ENCODE peak calls at places on chromosomes 1 and 21, in five cellular contexts. One of them, this sample, is unnamed.

GRCh38 chr1:160284220-160284781 is 632 bp downstream of the PEX19 start:
- DNase-seq in fibroblast of lung: peak; percentile 71
- DNase-seq in nephron progenitor cell: no peak
- DNase-seq in GM13976: peak; percentile 32
- DNase-seq in OCI-LY7: peak; percentile 41
- DNase-seq in this sample: no peak

GRCh38 chr1:100552031-100552430 is 14.1 kb downstream of the GPR88 start:
- DNase-seq in OCI-LY7: no peak
- DNase-seq in fibroblast of lung: no peak
- DNase-seq in nephron progenitor cell: no peak
- DNase-seq in GM13976: no peak
- DNase-seq in this sample: no peak

GRCh38 chr1:220991506-220991905 is 112.3 kb downstream of the HLX start:
- DNase-seq in OCI-LY7: no peak
- DNase-seq in fibroblast of lung: no peak
- DNase-seq in GM13976: no peak
- DNase-seq in nephron progenitor cell: no peak
- DNase-seq in this sample: no peak

GRCh38 chr1:152015766-152016165 is 21.0 kb downstream of the S100A11 start:
- DNase-seq in OCI-LY7: no peak
- DNase-seq in nephron progenitor cell: no peak
- DNase-seq in fibroblast of lung: no peak
- DNase-seq in GM13976: no peak
- DNase-seq in this sample: no peak

GRCh38 chr1:169109561-169110134 is 3.2 kb downstream of the ATP1B1 start:
- DNase-seq in GM13976: no peak
- DNase-seq in fibroblast of lung: peak; percentile 94
- DNase-seq in OCI-LY7: peak; percentile 30
- DNase-seq in nephron progenitor cell: peak; percentile 28
- DNase-seq in this sample: no peak

GRCh38 chr1:40932004-40932403 is 47.5 kb upstream of the CTPS1 start:
- DNase-seq in OCI-LY7: no peak
- DNase-seq in nephron progenitor cell: no peak
- DNase-seq in fibroblast of lung: no peak
- DNase-seq in GM13976: no peak
- DNase-seq in this sample: no peak

GRCh38 chr1:151989131-151989868 is 4.4 kb downstream of the S100A10 start:
- DNase-seq in GM13976: no peak
- DNase-seq in fibroblast of lung: peak; percentile 92
- DNase-seq in OCI-LY7: no peak
- DNase-seq in nephron progenitor cell: no peak
- DNase-seq in this sample: no peak

GRCh38 chr1:242467556-242468145 is 56.8 kb downstream of the PLD5 start:
- DNase-seq in nephron progenitor cell: peak; percentile 58
- DNase-seq in fibroblast of lung: peak; percentile 18
- DNase-seq in OCI-LY7: peak; percentile 30
- DNase-seq in GM13976: peak; percentile 43
- DNase-seq in this sample: peak; percentile 34

GRCh38 chr21:15520811-15521643 is 208.8 kb upstream of the USP25 start:
- DNase-seq in GM13976: no peak
- DNase-seq in nephron progenitor cell: no peak
- DNase-seq in OCI-LY7: peak; percentile 39
- DNase-seq in fibroblast of lung: no peak
- DNase-seq in this sample: no peak

GRCh38 chr1:66294692-66295384 is 239.1 kb upstream of the SGIP1 start:
- DNase-seq in nephron progenitor cell: no peak
- DNase-seq in GM13976: no peak
- DNase-seq in OCI-LY7: no peak
- DNase-seq in fibroblast of lung: peak; percentile 78
- DNase-seq in this sample: no peak

GRCh38 chr1:114021665-114022099 is 42.4 kb downstream of the OLFML3 start:
- DNase-seq in nephron progenitor cell: no peak
- DNase-seq in fibroblast of lung: no peak
- DNase-seq in GM13976: no peak
- DNase-seq in OCI-LY7: no peak
- DNase-seq in this sample: no peak

GRCh38 chr1:172726740-172727139 is 67.8 kb downstream of the FASLG start:
- DNase-seq in nephron progenitor cell: no peak
- DNase-seq in GM13976: no peak
- DNase-seq in OCI-LY7: no peak
- DNase-seq in fibroblast of lung: no peak
- DNase-seq in this sample: no peak

GRCh38 chr1:172732427-172732826 is 73.5 kb downstream of the FASLG start:
- DNase-seq in GM13976: no peak
- DNase-seq in nephron progenitor cell: no peak
- DNase-seq in fibroblast of lung: no peak
- DNase-seq in OCI-LY7: no peak
- DNase-seq in this sample: no peak

GRCh38 chr1:172727275-172727674 is 68.4 kb downstream of the FASLG start:
- DNase-seq in OCI-LY7: no peak
- DNase-seq in nephron progenitor cell: no peak
- DNase-seq in GM13976: no peak
- DNase-seq in fibroblast of lung: no peak
- DNase-seq in this sample: no peak

GRCh38 chr1:172724746-172725613 is 66.1 kb downstream of the FASLG start:
- DNase-seq in fibroblast of lung: no peak
- DNase-seq in GM13976: no peak
- DNase-seq in nephron progenitor cell: no peak
- DNase-seq in OCI-LY7: peak; percentile 18
- DNase-seq in this sample: peak; percentile 23

DNA sequence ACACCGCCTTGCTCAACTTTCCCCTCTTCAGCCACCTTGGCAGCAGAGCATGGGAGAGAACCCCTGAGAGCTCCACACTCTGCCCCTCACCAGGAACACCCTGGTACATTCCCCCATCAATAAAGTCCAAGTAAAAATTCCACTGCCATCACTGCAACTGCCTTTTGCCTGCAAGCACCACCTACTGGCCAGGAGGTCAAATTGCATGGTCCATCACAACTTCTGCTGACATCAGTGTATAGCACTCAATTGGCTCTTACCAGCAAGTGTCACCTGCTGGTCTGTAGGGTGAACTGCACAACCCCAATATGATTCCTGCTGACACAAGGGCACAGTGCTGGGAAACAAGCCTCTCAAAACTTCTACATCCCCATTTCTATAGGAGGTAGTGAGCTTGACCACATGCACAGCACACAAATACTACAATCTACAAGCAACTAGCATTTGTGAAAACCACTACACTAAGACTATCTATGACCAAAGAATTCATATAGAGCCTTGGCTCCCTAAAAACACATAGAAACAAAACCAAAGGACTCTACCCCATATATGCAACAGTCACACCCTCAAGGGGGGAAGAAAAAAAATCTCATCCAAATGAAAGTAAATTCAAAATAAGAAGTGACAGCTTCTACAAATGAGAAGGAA is 69.2 kb downstream of the FASLG start:
- DNase-seq in OCI-LY7: peak; percentile 63
- DNase-seq in nephron progenitor cell: no peak
- DNase-seq in fibroblast of lung: peak; percentile 24
- DNase-seq in GM13976: peak; percentile 33
- DNase-seq in this sample: no peak
- TF ChIP-seq CTCF in OCI-LY7: peak; percentile 94
- TF ChIP-seq CTCF in nephron progenitor cell: peak; percentile 38
- TF ChIP-seq CTCF in fibroblast of lung: peak; percentile 31
- TF ChIP-seq CTCF in GM13976: peak; percentile 17
- TF ChIP-seq CTCF in this sample: peak; percentile 58

GRCh38 chr1:167208624-167208976 is 12.1 kb upstream of the POU2F1 start:
- DNase-seq in GM13976: no peak
- DNase-seq in OCI-LY7: no peak
- DNase-seq in nephron progenitor cell: no peak
- DNase-seq in fibroblast of lung: no peak
- DNase-seq in this sample: no peak

GRCh38 chr1:167206166-167206835 is 14.4 kb upstream of the POU2F1 start:
- DNase-seq in GM13976: no peak
- DNase-seq in nephron progenitor cell: no peak
- DNase-seq in OCI-LY7: no peak
- DNase-seq in fibroblast of lung: no peak
- DNase-seq in this sample: no peak

GRCh38 chr1:167209044-167209443 is 11.6 kb upstream of the POU2F1 start:
- DNase-seq in fibroblast of lung: no peak
- DNase-seq in GM13976: no peak
- DNase-seq in nephron progenitor cell: no peak
- DNase-seq in OCI-LY7: peak; percentile 88
- DNase-seq in this sample: no peak

GRCh38 chr1:167210966-167211674 is 9.6 kb upstream of the POU2F1 start:
- DNase-seq in fibroblast of lung: no peak
- DNase-seq in GM13976: no peak
- DNase-seq in OCI-LY7: no peak
- DNase-seq in nephron progenitor cell: no peak
- DNase-seq in this sample: no peak

GRCh38 chr1:167207940-167208623 is 12.6 kb upstream of the POU2F1 start:
- DNase-seq in fibroblast of lung: no peak
- DNase-seq in OCI-LY7: peak; percentile 28
- DNase-seq in nephron progenitor cell: no peak
- DNase-seq in GM13976: no peak
- DNase-seq in this sample: no peak
- TF ChIP-seq CTCF in fibroblast of lung: peak; percentile 32
- TF ChIP-seq CTCF in OCI-LY7: peak; percentile 69
- TF ChIP-seq CTCF in nephron progenitor cell: no peak
- TF ChIP-seq CTCF in GM13976: no peak
- TF ChIP-seq CTCF in this sample: no peak

DNA sequence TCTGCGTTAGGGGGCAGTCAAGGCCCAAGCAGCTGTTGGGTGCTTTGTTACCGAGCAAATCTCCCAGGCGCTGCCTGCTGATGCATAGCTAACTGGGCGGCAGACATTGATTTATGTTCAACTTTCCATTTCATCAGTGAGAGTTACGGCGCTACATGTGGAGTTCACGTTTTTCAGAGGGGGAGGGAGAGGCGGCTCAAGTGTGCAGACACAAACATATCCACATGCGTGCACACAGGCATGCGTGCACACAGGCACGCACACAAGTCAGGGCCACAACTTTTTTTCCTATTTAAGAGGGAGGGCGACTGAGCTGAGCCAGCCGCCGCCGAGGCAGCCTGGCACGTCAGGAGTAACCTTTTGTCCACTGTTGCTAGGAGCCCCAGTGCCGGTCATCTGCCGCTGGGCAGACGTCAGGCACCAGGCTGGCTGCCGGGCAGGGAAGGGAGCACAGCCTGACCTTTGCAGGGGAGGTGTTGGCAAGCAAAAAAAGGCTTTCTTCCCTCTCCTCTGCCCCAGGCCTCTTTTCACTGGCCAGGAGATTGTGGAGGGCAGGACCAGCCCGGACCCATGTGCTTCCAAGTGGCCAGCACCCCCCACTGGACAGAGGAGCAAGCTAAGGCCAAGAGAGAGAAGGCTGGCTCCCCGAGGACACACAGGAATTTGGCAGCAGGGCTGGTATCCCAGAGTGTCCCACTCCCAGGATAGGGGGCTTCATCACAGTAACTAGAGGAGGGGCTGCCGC is 73.3 kb downstream of the MRPL37 start:
- DNase-seq in nephron progenitor cell: peak; percentile 77
- DNase-seq in fibroblast of lung: peak; percentile 92
- DNase-seq in OCI-LY7: peak; percentile 96
- DNase-seq in GM13976: no peak
- DNase-seq in this sample: no peak
- TF ChIP-seq CTCF in nephron progenitor cell: peak; percentile 56
- TF ChIP-seq CTCF in fibroblast of lung: peak; percentile 89
- TF ChIP-seq CTCF in OCI-LY7: peak; percentile 83
- TF ChIP-seq CTCF in GM13976: no peak
- TF ChIP-seq CTCF in this sample: no peak

DNA sequence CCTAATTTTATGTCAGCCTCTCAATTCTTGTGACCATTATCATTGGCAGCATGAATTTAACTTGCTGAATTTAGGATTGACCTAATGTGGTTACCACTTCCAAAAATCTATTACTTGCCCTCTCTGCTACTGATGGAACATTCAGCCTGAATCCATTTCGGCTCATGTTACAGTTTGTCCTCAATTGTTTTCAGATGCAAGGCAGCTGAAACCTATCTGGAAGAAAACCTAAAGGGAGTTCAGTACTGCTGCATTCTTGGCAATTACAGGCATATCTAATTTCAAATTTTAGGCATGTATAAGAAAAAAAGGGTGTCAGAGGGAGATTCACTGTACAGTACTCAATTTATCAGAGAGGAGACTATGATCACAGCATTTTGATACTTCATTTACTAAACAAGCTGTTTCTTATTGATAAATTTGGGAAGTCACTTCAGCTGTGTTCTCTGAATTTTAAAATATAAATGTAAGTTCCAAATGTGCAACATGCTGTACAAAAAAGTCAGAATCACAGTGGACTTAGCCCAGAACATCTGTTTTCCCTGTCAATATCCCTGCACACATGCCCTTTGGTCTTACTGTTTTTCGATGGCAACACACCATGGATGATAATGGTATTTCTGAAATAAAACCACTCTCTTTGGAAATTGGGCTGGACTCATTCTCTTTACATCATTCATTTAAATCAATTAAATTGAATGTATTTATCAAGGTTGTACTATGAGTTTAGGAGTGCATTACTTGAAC is 651.6 kb upstream of the ADGRL4 start:
- DNase-seq in fibroblast of lung: no peak
- DNase-seq in GM13976: no peak
- DNase-seq in nephron progenitor cell: no peak
- DNase-seq in OCI-LY7: no peak
- DNase-seq in this sample: no peak
- TF ChIP-seq CTCF in fibroblast of lung: no peak
- TF ChIP-seq CTCF in GM13976: no peak
- TF ChIP-seq CTCF in nephron progenitor cell: no peak
- TF ChIP-seq CTCF in OCI-LY7: no peak
- TF ChIP-seq CTCF in this sample: no peak

GRCh38 chr1:19229828-19230325 is 19.8 kb upstream of the UBR4 start:
- DNase-seq in OCI-LY7: no peak
- DNase-seq in fibroblast of lung: no peak
- DNase-seq in GM13976: no peak
- DNase-seq in nephron progenitor cell: no peak
- DNase-seq in this sample: no peak

GRCh38 chr1:19229229-19229628 is 19.2 kb upstream of the UBR4 start:
- DNase-seq in nephron progenitor cell: no peak
- DNase-seq in fibroblast of lung: no peak
- DNase-seq in GM13976: no peak
- DNase-seq in OCI-LY7: no peak
- DNase-seq in this sample: no peak

GRCh38 chr1:19234224-19234623 is 17.1 kb downstream of the EMC1 start:
- DNase-seq in GM13976: no peak
- DNase-seq in fibroblast of lung: no peak
- DNase-seq in nephron progenitor cell: no peak
- DNase-seq in OCI-LY7: no peak
- DNase-seq in this sample: no peak

DNA sequence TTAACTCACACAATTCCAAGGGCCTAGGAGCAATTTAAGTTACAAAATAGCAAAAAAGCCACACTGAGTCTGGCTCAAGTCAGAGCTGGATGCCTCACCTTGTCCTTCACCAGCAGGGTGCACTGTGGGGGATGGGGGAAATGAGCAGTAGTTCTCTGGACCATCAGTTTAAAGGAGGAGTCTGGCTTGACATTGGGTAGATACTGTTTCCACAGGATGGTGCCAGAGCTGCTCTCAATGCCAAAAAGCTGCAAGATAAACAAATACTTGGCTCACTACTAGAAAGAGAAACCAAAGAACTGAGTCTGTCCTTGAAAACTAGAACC is 18.8 kb downstream of the EMC1 start:
- DNase-seq in fibroblast of lung: peak; percentile 37
- DNase-seq in nephron progenitor cell: no peak
- DNase-seq in GM13976: no peak
- DNase-seq in OCI-LY7: no peak
- DNase-seq in this sample: no peak
- TF ChIP-seq CTCF in fibroblast of lung: peak; percentile 36
- TF ChIP-seq CTCF in nephron progenitor cell: no peak
- TF ChIP-seq CTCF in GM13976: no peak
- TF ChIP-seq CTCF in OCI-LY7: peak; percentile 32
- TF ChIP-seq CTCF in this sample: no peak